ENCODE peak calls at places on chromosome X, in nine cellular contexts. One of them, this sample, is unnamed.

GRCh38 chrX:76454456-76454927 is 27.0 kb downstream of the MAGEE1 start:
- DNase-seq in gastrocnemius medialis: no peak
- DNase-seq in Caco-2: no peak
- DNase-seq in pancreas: no peak
- DNase-seq in AG04450: no peak
- DNase-seq in lower leg skin: peak
- DNase-seq in mesothelial cell of epicardium: no peak
- DNase-seq in left ventricle myocardium inferior: no peak
- DNase-seq in foreskin fibroblast: no peak
- DNase-seq in this sample: no peak

GRCh38 chrX:27680726-27681125 is 90.6 kb downstream of the DCAF8L2 start:
- DNase-seq in gastrocnemius medialis: no peak
- DNase-seq in Caco-2: no peak
- DNase-seq in pancreas: no peak
- DNase-seq in AG04450: peak
- DNase-seq in lower leg skin: no peak
- DNase-seq in mesothelial cell of epicardium: no peak
- DNase-seq in left ventricle myocardium inferior: no peak
- DNase-seq in foreskin fibroblast: no peak
- DNase-seq in this sample: no peak

GRCh38 chrX:44105228-44105913 is 132.2 kb upstream of the NDP start:
- DNase-seq in gastrocnemius medialis: no peak
- DNase-seq in Caco-2: no peak
- DNase-seq in pancreas: no peak
- DNase-seq in AG04450: no peak
- DNase-seq in lower leg skin: no peak
- DNase-seq in mesothelial cell of epicardium: no peak
- DNase-seq in left ventricle myocardium inferior: no peak
- DNase-seq in foreskin fibroblast: no peak
- DNase-seq in this sample: no peak

GRCh38 chrX:41518841-41519220 is 71.7 kb downstream of the NYX start:
- DNase-seq in gastrocnemius medialis: no peak
- DNase-seq in Caco-2: no peak
- DNase-seq in pancreas: no peak
- DNase-seq in AG04450: no peak
- DNase-seq in lower leg skin: no peak
- DNase-seq in mesothelial cell of epicardium: no peak
- DNase-seq in left ventricle myocardium inferior: no peak
- DNase-seq in foreskin fibroblast: no peak
- DNase-seq in this sample: no peak

GRCh38 chrX:107355533-107355932 is 93.9 kb upstream of the FRMPD3 start:
- DNase-seq in gastrocnemius medialis: no peak
- DNase-seq in Caco-2: no peak
- DNase-seq in pancreas: no peak
- DNase-seq in AG04450: no peak
- DNase-seq in lower leg skin: no peak
- DNase-seq in mesothelial cell of epicardium: no peak
- DNase-seq in left ventricle myocardium inferior: no peak
- DNase-seq in foreskin fibroblast: no peak
- DNase-seq in this sample: no peak

GRCh38 chrX:109826954-109827708 is 94.1 kb upstream of the ACSL4 start:
- DNase-seq in gastrocnemius medialis: no peak
- DNase-seq in Caco-2: peak
- DNase-seq in pancreas: no peak
- DNase-seq in AG04450: peak
- DNase-seq in lower leg skin: no peak
- DNase-seq in mesothelial cell of epicardium: no peak
- DNase-seq in left ventricle myocardium inferior: no peak
- DNase-seq in foreskin fibroblast: peak
- DNase-seq in this sample: no peak

GRCh38 chrX:153818571-153819397 is 11.6 kb downstream of the PDZD4 start:
- DNase-seq in gastrocnemius medialis: no peak
- DNase-seq in Caco-2: no peak
- DNase-seq in pancreas: peak
- DNase-seq in AG04450: no peak
- DNase-seq in lower leg skin: no peak
- DNase-seq in mesothelial cell of epicardium: no peak
- DNase-seq in left ventricle myocardium inferior: peak
- DNase-seq in foreskin fibroblast: no peak
- DNase-seq in this sample: peak

GRCh38 chrX:104310657-104311056 is 55.9 kb upstream of the ESX1 start:
- DNase-seq in gastrocnemius medialis: no peak
- DNase-seq in Caco-2: no peak
- DNase-seq in pancreas: no peak
- DNase-seq in AG04450: no peak
- DNase-seq in lower leg skin: no peak
- DNase-seq in mesothelial cell of epicardium: no peak
- DNase-seq in left ventricle myocardium inferior: no peak
- DNase-seq in foreskin fibroblast: no peak
- DNase-seq in this sample: no peak

GRCh38 chrX:30027636-30028035 is 187.7 kb upstream of the MAGEB2 start:
- DNase-seq in gastrocnemius medialis: no peak
- DNase-seq in Caco-2: no peak
- DNase-seq in pancreas: no peak
- DNase-seq in AG04450: no peak
- DNase-seq in lower leg skin: no peak
- DNase-seq in mesothelial cell of epicardium: no peak
- DNase-seq in left ventricle myocardium inferior: no peak
- DNase-seq in foreskin fibroblast: no peak
- DNase-seq in this sample: no peak

GRCh38 chrX:154544885-154545284 is 1.8 kb downstream of the G6PD start:
- DNase-seq in gastrocnemius medialis: no peak
- DNase-seq in Caco-2: no peak
- DNase-seq in pancreas: no peak
- DNase-seq in AG04450: no peak
- DNase-seq in lower leg skin: no peak
- DNase-seq in mesothelial cell of epicardium: no peak
- DNase-seq in left ventricle myocardium inferior: no peak
- DNase-seq in foreskin fibroblast: no peak
- DNase-seq in this sample: no peak

GRCh38 chrX:102580891-102581290 is 18.4 kb upstream of the ARMCX5 start:
- DNase-seq in gastrocnemius medialis: no peak
- DNase-seq in Caco-2: no peak
- DNase-seq in pancreas: no peak
- DNase-seq in AG04450: no peak
- DNase-seq in lower leg skin: no peak
- DNase-seq in mesothelial cell of epicardium: no peak
- DNase-seq in left ventricle myocardium inferior: no peak
- DNase-seq in foreskin fibroblast: no peak
- DNase-seq in this sample: no peak

GRCh38 chrX:45743081-45743533 is 542.4 kb upstream of the DIPK2B start:
- DNase-seq in gastrocnemius medialis: no peak
- DNase-seq in Caco-2: peak
- DNase-seq in pancreas: no peak
- DNase-seq in AG04450: no peak
- DNase-seq in lower leg skin: no peak
- DNase-seq in mesothelial cell of epicardium: no peak
- DNase-seq in left ventricle myocardium inferior: no peak
- DNase-seq in foreskin fibroblast: peak
- DNase-seq in this sample: no peak
- TF ChIP-seq CTCF in gastrocnemius medialis: no peak
- TF ChIP-seq CTCF in Caco-2: no peak
- TF ChIP-seq CTCF in pancreas: no peak
- TF ChIP-seq CTCF in AG04450: peak
- TF ChIP-seq CTCF in lower leg skin: no peak
- TF ChIP-seq CTCF in mesothelial cell of epicardium: no peak
- TF ChIP-seq CTCF in left ventricle myocardium inferior: no peak
- TF ChIP-seq CTCF in foreskin fibroblast: peak
- TF ChIP-seq CTCF in this sample: no peak

DNA sequence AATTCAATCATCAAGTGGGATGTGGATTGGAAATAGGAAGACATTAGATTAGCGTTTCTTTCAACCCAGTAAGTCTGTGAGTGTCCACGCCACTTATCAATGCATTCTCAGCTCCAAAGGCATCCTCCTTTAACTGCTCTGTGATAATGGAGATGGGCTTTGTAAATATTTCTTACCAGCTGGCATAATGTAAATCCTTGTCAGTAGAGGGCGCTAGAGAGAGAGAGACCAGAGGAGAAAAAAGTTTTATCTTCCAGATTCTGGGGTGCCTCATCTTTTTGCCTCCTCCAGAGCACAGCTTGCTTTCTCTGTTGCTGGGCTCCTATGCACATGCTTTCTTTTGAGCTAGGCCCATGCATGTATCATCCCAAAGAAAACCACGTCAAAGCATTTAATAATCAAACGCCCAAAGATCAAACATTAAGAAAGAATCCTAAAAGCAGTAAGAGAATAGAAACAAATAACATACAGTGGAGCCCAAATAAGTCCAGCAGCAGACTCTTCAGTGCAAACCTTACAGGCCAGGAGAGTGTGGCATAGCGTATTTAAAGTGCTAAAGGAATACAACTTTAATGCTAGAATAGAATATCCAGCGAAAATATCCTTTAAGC is 9.6 kb upstream of the MTMR1 start:
- DNase-seq in gastrocnemius medialis: no peak
- DNase-seq in Caco-2: no peak
- DNase-seq in pancreas: no peak
- DNase-seq in AG04450: no peak
- DNase-seq in lower leg skin: no peak
- DNase-seq in mesothelial cell of epicardium: no peak
- DNase-seq in left ventricle myocardium inferior: no peak
- DNase-seq in foreskin fibroblast: peak
- DNase-seq in this sample: no peak
- TF ChIP-seq CTCF in gastrocnemius medialis: peak
- TF ChIP-seq CTCF in Caco-2: peak
- TF ChIP-seq CTCF in pancreas: peak
- TF ChIP-seq CTCF in AG04450: peak
- TF ChIP-seq CTCF in lower leg skin: no peak
- TF ChIP-seq CTCF in mesothelial cell of epicardium: peak
- TF ChIP-seq CTCF in left ventricle myocardium inferior: peak
- TF ChIP-seq CTCF in foreskin fibroblast: peak
- TF ChIP-seq CTCF in this sample: peak

GRCh38 chrX:151151668-151152267 is 24.6 kb upstream of the GPR50 start:
- DNase-seq in gastrocnemius medialis: peak
- DNase-seq in Caco-2: no peak
- DNase-seq in pancreas: no peak
- DNase-seq in AG04450: no peak
- DNase-seq in lower leg skin: no peak
- DNase-seq in mesothelial cell of epicardium: no peak
- DNase-seq in left ventricle myocardium inferior: no peak
- DNase-seq in foreskin fibroblast: peak
- DNase-seq in this sample: no peak

GRCh38 chrX:151155234-151155633 is 21.1 kb upstream of the GPR50 start:
- DNase-seq in gastrocnemius medialis: no peak
- DNase-seq in Caco-2: no peak
- DNase-seq in pancreas: no peak
- DNase-seq in AG04450: no peak
- DNase-seq in lower leg skin: no peak
- DNase-seq in mesothelial cell of epicardium: no peak
- DNase-seq in left ventricle myocardium inferior: no peak
- DNase-seq in foreskin fibroblast: no peak
- DNase-seq in this sample: no peak

GRCh38 chrX:151153086-151153485 is 23.3 kb upstream of the GPR50 start:
- DNase-seq in gastrocnemius medialis: no peak
- DNase-seq in Caco-2: no peak
- DNase-seq in pancreas: no peak
- DNase-seq in AG04450: no peak
- DNase-seq in lower leg skin: no peak
- DNase-seq in mesothelial cell of epicardium: no peak
- DNase-seq in left ventricle myocardium inferior: no peak
- DNase-seq in foreskin fibroblast: peak
- DNase-seq in this sample: no peak
- TF ChIP-seq CTCF in gastrocnemius medialis: no peak
- TF ChIP-seq CTCF in Caco-2: no peak
- TF ChIP-seq CTCF in pancreas: no peak
- TF ChIP-seq CTCF in AG04450: peak
- TF ChIP-seq CTCF in lower leg skin: no peak
- TF ChIP-seq CTCF in mesothelial cell of epicardium: peak
- TF ChIP-seq CTCF in left ventricle myocardium inferior: peak
- TF ChIP-seq CTCF in foreskin fibroblast: no peak
- TF ChIP-seq CTCF in this sample: no peak

GRCh38 chrX:54042609-54043010 is 1.7 kb downstream of the PHF8 start:
- DNase-seq in gastrocnemius medialis: peak
- DNase-seq in Caco-2: peak
- DNase-seq in pancreas: peak
- DNase-seq in AG04450: no peak
- DNase-seq in lower leg skin: no peak
- DNase-seq in mesothelial cell of epicardium: no peak
- DNase-seq in left ventricle myocardium inferior: peak
- DNase-seq in foreskin fibroblast: peak
- DNase-seq in this sample: peak
- TF ChIP-seq CTCF in gastrocnemius medialis: peak
- TF ChIP-seq CTCF in Caco-2: peak
- TF ChIP-seq CTCF in pancreas: no peak
- TF ChIP-seq CTCF in AG04450: peak
- TF ChIP-seq CTCF in lower leg skin: no peak
- TF ChIP-seq CTCF in mesothelial cell of epicardium: no peak
- TF ChIP-seq CTCF in left ventricle myocardium inferior: peak
- TF ChIP-seq CTCF in foreskin fibroblast: peak
- TF ChIP-seq CTCF in this sample: no peak